ENCODE peak calls at places on chromosomes 3 and 15, in nine cellular contexts. E, X, I, V, Z, Y, U, C and J are unnamed samples.

GRCh38 chr3:38136272-38136806 is 588 bp downstream of the ACAA1 start:
- DNase-seq in Z (peak; percentile 14), U (peak; percentile 14), X (no peak), E (peak; percentile 41), C (no peak), V (peak; percentile 46), I (peak; percentile 49), Y (no peak), J (peak; percentile 43)

GRCh38 chr15:63339006-63339766 is 42.5 kb downstream of the CA12 start:
- DNase-seq in C (no peak), U (no peak), X (no peak), Y (no peak), Z (no peak), I (no peak), E (no peak), V (no peak), J (no peak)

GRCh38 chr3:127666684-127667083 is 6.1 kb upstream of the ABTB1 start:
- DNase-seq in X (no peak), U (no peak), E (no peak), I (no peak), Y (no peak), Z (no peak), V (no peak), C (no peak), J (no peak)

GRCh38 chr3:185981621-185982020 is 43.8 kb upstream of the TRA2B start:
- DNase-seq in I (no peak), X (no peak), C (peak; percentile 49), Y (no peak), E (no peak), U (no peak), Z (no peak), V (no peak), J (peak; percentile 37)

GRCh38 chr3:188946837-188947236 is 224.9 kb upstream of the TPRG1 start:
- DNase-seq in U (no peak), Y (no peak), I (no peak), C (no peak), E (no peak), Z (no peak), V (no peak), X (no peak), J (peak; percentile 41)

GRCh38 chr3:121654493-121655385 is 6.0 kb downstream of the HCLS1 start:
- DNase-seq in Y (peak; percentile 36), E (peak; percentile 35), Z (peak; percentile 50), U (no peak), C (no peak), X (no peak), I (peak; percentile 39), V (no peak), J (no peak)

GRCh38 chr3:71162221-71162620 is 421.3 kb downstream of the FOXP1 start:
- DNase-seq in I (no peak), Z (no peak), E (no peak), U (no peak), X (no peak), V (no peak), C (no peak), Y (no peak), J (no peak)

GRCh38 chr3:30970183-30970582 is 75.7 kb upstream of the GADL1 start:
- DNase-seq in Y (no peak), C (peak; percentile 1), Z (no peak), X (no peak), E (no peak), I (no peak), U (peak; percentile 11), V (no peak), J (peak; percentile 27)

GRCh38 chr15:40955930-40956542 is 2.8 kb downstream of the CHAC1 start:
- DNase-seq in U (no peak), E (no peak), Y (no peak), I (no peak), Z (no peak), C (no peak), X (no peak), V (no peak), J (no peak)

GRCh38 chr15:99452010-99452409 is 113.8 kb upstream of the MEF2A start:
- DNase-seq in I (peak; percentile 15), Y (no peak), C (no peak), V (no peak), Z (no peak), E (no peak), U (no peak), X (no peak), J (no peak)

GRCh38 chr3:67113802-67114407 is 115.8 kb downstream of the KBTBD8 start:
- DNase-seq in Z (peak; percentile 83), I (peak; percentile 70), E (peak; percentile 37), U (peak; percentile 85), C (peak; percentile 63), Y (peak; percentile 62), X (peak; percentile 84), V (peak; percentile 87), J (peak; percentile 91)

GRCh38 chr3:173096994-173097785 is 43.8 kb downstream of the SPATA16 start:
- DNase-seq in V (no peak), Y (no peak), Z (no peak), E (no peak), C (no peak), X (no peak), U (peak; percentile 2), I (no peak), J (peak; percentile 3)

GRCh38 chr3:12303532-12303931 is 14.7 kb downstream of the PPARG start:
- DNase-seq in V (peak; percentile 92), Y (no peak), I (no peak), E (no peak), C (no peak), Z (no peak), X (no peak), U (peak; percentile 87), J (peak; percentile 98)

GRCh38 chr3:141557961-141558706 is 71.3 kb downstream of the RASA2 start:
- DNase-seq in X (no peak), C (no peak), U (no peak), Y (no peak), Z (no peak), I (no peak), E (no peak), V (no peak), J (no peak)

GRCh38 chr3:143783856-143784370 is 64.4 kb downstream of the SLC9A9 start:
- DNase-seq in E (no peak), X (no peak), U (peak; percentile 27), Y (no peak), C (no peak), I (no peak), Z (no peak), V (no peak), J (no peak)

GRCh38 chr3:24060055-24060454 is 115.0 kb downstream of the NR1D2 start:
- DNase-seq in I (no peak), X (no peak), U (peak; percentile 40), Z (no peak), V (peak; percentile 67), E (no peak), Y (no peak), C (peak; percentile 58), J (peak; percentile 42)
- TF ChIP-seq CTCF in I (no peak), X (no peak), U (no peak), Z (no peak), V (no peak), E (no peak), Y (no peak), C (no peak), J (no peak)

DNA sequence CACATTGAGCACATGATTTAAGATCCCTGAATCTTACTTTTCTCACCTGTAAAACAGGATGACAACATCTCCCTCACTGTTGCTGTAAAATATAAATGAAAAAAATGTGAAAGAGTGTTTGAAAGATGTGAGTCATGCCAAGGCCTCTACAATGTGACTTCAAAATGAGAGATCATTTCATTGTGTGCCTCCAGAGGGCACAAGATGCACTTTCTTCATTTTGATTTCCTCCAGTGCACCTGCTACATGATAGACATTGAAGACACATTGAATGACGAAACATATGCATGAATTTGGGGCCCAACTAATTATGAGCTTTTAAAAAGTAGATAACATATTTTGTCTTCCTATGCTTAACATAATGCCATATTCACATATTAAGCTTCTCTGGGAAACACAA is 170.3 kb downstream of the MOBP start:
- DNase-seq in Y (no peak), U (peak; percentile 31), C (no peak), Z (no peak), E (no peak), V (peak; percentile 31), I (no peak), X (no peak), J (peak; percentile 66)
- TF ChIP-seq CTCF in Y (peak; percentile 21), U (peak; percentile 24), C (peak; percentile 34), Z (peak; percentile 11), E (peak; percentile 7), V (peak; percentile 26), I (no peak), X (peak; percentile 32), J (peak; percentile 28)

DNA sequence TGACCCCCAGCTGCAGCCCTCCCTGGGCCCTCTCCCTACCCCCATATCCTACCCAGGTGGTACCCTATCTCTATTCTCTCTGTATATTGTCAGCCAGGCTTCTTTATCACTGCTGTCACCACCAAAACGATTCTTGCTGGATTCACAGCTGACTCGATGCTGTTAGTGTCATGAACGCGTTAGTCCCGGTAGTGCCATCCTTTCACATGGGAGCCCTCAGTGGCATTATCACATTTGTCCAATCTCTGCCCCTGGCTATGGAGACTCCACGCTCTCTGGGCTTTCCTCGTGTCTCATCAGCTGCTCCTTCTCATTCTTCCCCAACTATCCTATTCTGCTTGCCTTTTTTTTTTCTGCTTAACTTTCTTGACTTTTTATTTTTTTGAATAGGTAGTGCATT is 7.0 kb downstream of the SCAMP5 start:
- DNase-seq in U (no peak), Z (no peak), Y (no peak), C (no peak), I (no peak), V (no peak), X (no peak), E (no peak), J (no peak)
- TF ChIP-seq CTCF in U (no peak), Z (no peak), Y (no peak), C (no peak), I (no peak), V (no peak), X (no peak), E (no peak), J (no peak)

GRCh38 chr3:107756649-107757048 is 233.9 kb downstream of the BBX start:
- DNase-seq in I (no peak), C (no peak), E (no peak), Z (no peak), V (peak; percentile 13), X (no peak), U (no peak), Y (no peak), J (no peak)

GRCh38 chr3:107757140-107757539 is 234.4 kb downstream of the BBX start:
- DNase-seq in C (no peak), I (no peak), U (no peak), V (no peak), E (no peak), Z (no peak), X (no peak), Y (no peak), J (no peak)

GRCh38 chr3:107753988-107754387 is 231.2 kb downstream of the BBX start:
- DNase-seq in Z (no peak), C (no peak), V (no peak), U (no peak), Y (no peak), X (no peak), E (no peak), I (no peak), J (no peak)

GRCh38 chr3:107752202-107752990 is 229.6 kb downstream of the BBX start:
- DNase-seq in Y (no peak), U (peak; percentile 43), X (no peak), V (peak; percentile 51), I (no peak), E (no peak), C (no peak), Z (peak; percentile 27), J (peak; percentile 49)

DNA sequence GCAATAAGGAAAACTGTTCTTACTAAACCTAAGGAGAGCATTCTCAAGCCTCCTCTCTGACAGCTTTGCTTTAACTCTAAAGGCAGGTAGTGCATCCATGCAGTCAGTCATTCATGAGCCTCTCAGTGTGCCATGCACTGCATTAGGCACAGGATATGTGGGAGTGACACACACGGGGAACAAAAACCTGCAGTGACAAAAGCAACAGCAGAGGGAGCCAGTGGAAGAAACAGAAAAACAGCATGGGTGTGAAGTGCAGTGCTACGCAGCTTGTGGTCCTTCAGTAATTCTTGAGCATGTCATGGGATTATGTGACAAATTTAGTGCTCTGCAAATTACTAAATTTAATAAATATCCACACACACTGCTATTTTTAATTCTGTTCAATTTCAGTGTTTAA is 230.7 kb downstream of the BBX start:
- DNase-seq in U (peak; percentile 45), X (peak; percentile 15), C (peak; percentile 11), I (no peak), Y (peak; percentile 4), E (no peak), V (peak; percentile 29), Z (peak; percentile 47), J (peak; percentile 57)
- TF ChIP-seq CTCF in U (peak; percentile 57), X (peak; percentile 62), C (peak; percentile 67), I (peak; percentile 9), Y (peak; percentile 60), E (peak; percentile 47), V (peak; percentile 41), Z (peak; percentile 57), J (peak; percentile 61)